ENCODE peak calls at places on chromosomes 5 and 9, in seven cellular contexts. B is cardiac muscle cell; G is heart left ventricle; H is CD8-positive, alpha-beta memory T cell; I is tibial nerve; O is adrenal gland; R is aorta. L is an unnamed sample.

GRCh38 chr5:33837301-33837700 is 54.5 kb downstream of the ADAMTS12 start:
- DNase-seq in B (no peak), G (no peak), H (no peak), I (no peak), O (no peak), R (no peak), L (no peak)

GRCh38 chr9:118321823-118322222 is 617.6 kb downstream of the TLR4 start:
- DNase-seq in B (no peak), G (no peak), H (no peak), I (no peak), O (no peak), R (no peak), L (no peak)

GRCh38 chr5:10228288-10228687 is 21.4 kb downstream of the ATPSCKMT start:
- DNase-seq in B (no peak), G (no peak), H (no peak), I (no peak), O (no peak), R (no peak), L (no peak)

GRCh38 chr9:99720455-99721050 is 101.1 kb upstream of the NR4A3 start:
- DNase-seq in B (no peak), G (no peak), H (no peak), I (no peak), O (no peak), R (no peak), L (no peak)

GRCh38 chr9:132411091-132411508 is 1.1 kb downstream of the CFAP77 start:
- DNase-seq in B (peak; percentile 70), G (no peak), H (peak; percentile 59), I (no peak), O (no peak), R (peak; percentile 78), L (no peak)

GRCh38 chr9:130682490-130683121 is 11.0 kb upstream of the EXOSC2 start:
- DNase-seq in B (peak; percentile 90), G (peak; percentile 69), H (peak; percentile 54), I (peak; percentile 56), O (peak; percentile 85), R (peak; percentile 93), L (no peak)

GRCh38 chr9:33498387-33498786 is 24.7 kb upstream of the NOL6 start:
- DNase-seq in B (no peak), G (no peak), H (no peak), I (no peak), O (no peak), R (no peak), L (no peak)

GRCh38 chr5:142426129-142426641 is 101.4 kb upstream of the SPRY4 start:
- DNase-seq in B (no peak), G (peak; percentile 82), H (peak; percentile 51), I (no peak), O (peak; percentile 41), R (no peak), L (no peak)

GRCh38 chr5:164188733-164189148 is 683.3 kb downstream of the MAT2B start:
- DNase-seq in B (peak; percentile 89), G (peak; percentile 12), H (no peak), I (no peak), O (no peak), R (no peak), L (no peak)

GRCh38 chr5:73564018-73564417 is 1.4 kb downstream of the ANKRA2 start:
- DNase-seq in B (no peak), G (no peak), H (no peak), I (no peak), O (no peak), R (no peak), L (no peak)

GRCh38 chr9:18061332-18061731 is 412.6 kb upstream of the ADAMTSL1 start:
- DNase-seq in B (no peak), G (no peak), H (no peak), I (no peak), O (no peak), R (no peak), L (no peak)

GRCh38 chr9:2741441-2742158 is 24.3 kb downstream of the KCNV2 start:
- DNase-seq in B (no peak), G (no peak), H (no peak), I (no peak), O (peak; percentile 20), R (no peak), L (no peak)

GRCh38 chr9:112093147-112093874 is 81.8 kb downstream of the SUSD1 start:
- DNase-seq in B (no peak), G (no peak), H (no peak), I (no peak), O (no peak), R (no peak), L (no peak)

GRCh38 chr5:171820561-171820960 is 34.9 kb downstream of the SMIM23 start:
- DNase-seq in B (no peak), G (no peak), H (no peak), I (no peak), O (no peak), R (no peak), L (no peak)

GRCh38 chr9:11338130-11338529 is 725.3 kb upstream of the PTPRD start:
- DNase-seq in B (no peak), G (no peak), H (no peak), I (no peak), O (no peak), R (no peak), L (no peak)

GRCh38 chr5:178590924-178591423 is 781 bp upstream of the COL23A1 start:
- DNase-seq in B (no peak), G (no peak), H (no peak), I (no peak), O (no peak), R (no peak), L (no peak)

GRCh38 chr5:124592891-124593290 is 153.5 kb downstream of the ZNF608 start:
- DNase-seq in B (no peak), G (no peak), H (no peak), I (no peak), O (no peak), R (no peak), L (no peak)

GRCh38 chr5:120096413-120096812 is 367.7 kb upstream of the PRR16 start:
- DNase-seq in B (no peak), G (no peak), H (no peak), I (no peak), O (no peak), R (no peak), L (no peak)

GRCh38 chr5:45695680-45696093 is 493 bp downstream of the HCN1 start:
- DNase-seq in B (peak; percentile 34), G (no peak), H (no peak), I (no peak), O (no peak), R (peak; percentile 62), L (no peak)

GRCh38 chr5:166907314-166907713 is 1384.1 kb upstream of the WWC1 start:
- DNase-seq in B (no peak), G (no peak), H (no peak), I (no peak), O (no peak), R (no peak), L (no peak)

GRCh38 chr9:36150529-36151305 is 14.2 kb downstream of the GLIPR2 start:
- DNase-seq in B (no peak), G (no peak), H (no peak), I (no peak), O (no peak), R (no peak), L (no peak)

GRCh38 chr5:141359790-141360426 is at the start of gene PCDHGB2:
- DNase-seq in B (peak; percentile 3), G (no peak), H (no peak), I (no peak), O (no peak), R (peak; percentile 58), L (no peak)

GRCh38 chr5:140573683-140574082 is 9.1 kb downstream of the SLC35A4 start:
- DNase-seq in B (no peak), G (no peak), H (no peak), I (no peak), O (no peak), R (no peak), L (no peak)

GRCh38 chr9:115046786-115047185 is 71.2 kb downstream of the TNC start:
- DNase-seq in B (no peak), G (no peak), H (no peak), I (no peak), O (no peak), R (no peak), L (no peak)

DNA sequence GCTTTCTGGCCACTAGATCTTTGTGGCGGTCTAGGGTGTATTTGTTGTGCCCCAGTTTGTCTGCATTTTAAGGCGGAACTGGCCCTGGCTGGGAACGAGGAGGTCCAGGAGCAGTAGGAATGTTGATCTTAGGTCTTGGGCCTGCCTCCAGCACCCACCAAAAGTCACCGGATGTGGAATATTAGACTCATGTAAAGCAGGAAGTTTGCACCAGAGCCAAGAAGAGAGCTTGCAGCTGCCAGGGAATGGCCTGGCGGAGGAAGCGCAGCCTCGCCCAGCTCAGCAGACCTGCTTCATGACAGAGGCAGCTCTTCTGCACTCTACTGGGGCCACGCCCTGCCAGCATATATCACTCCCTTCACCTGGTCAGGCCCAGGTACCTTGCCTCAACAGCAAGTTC is 3.3 kb downstream of the GPX3 start:
- DNase-seq in B (no peak), G (peak; percentile 79), H (no peak), I (peak; percentile 79), O (peak; percentile 52), R (peak; percentile 86), L (no peak)
- H3K4me3 ChIP-seq in B (no peak overlapping the region), G (no peak overlapping the region), H (no peak overlapping the region), I (peak overlapping the region; percentile 95), O (peak overlapping the region; percentile 55), R (no peak overlapping the region), L (no peak overlapping the region)

GRCh38 chr9:136246849-136247550 is 1.4 kb upstream of the QSOX2 start:
- DNase-seq in B (no peak), G (no peak), H (no peak), I (no peak), O (no peak), R (no peak), L (no peak)
- H3K4me1 ChIP-seq in B (peaks cover 6% of the 10 kb centered on the region), G (peaks cover 10% of the 10 kb centered on the region), H (peaks cover 28% of the 10 kb centered on the region), I (no peaks in the 10 kb centered on the region), O (peaks cover 12% of the 10 kb centered on the region), R (no peaks in the 10 kb centered on the region), L (peaks cover 9% of the 10 kb centered on the region)

GRCh38 chr9:94054731-94055130 is 29.5 kb upstream of the PTPDC1 start:
- DNase-seq in B (no peak), G (no peak), H (no peak), I (peak; percentile 8), O (no peak), R (no peak), L (no peak)

GRCh38 chr9:94057918-94058317 is 26.3 kb upstream of the PTPDC1 start:
- DNase-seq in B (no peak), G (no peak), H (no peak), I (no peak), O (no peak), R (no peak), L (no peak)

GRCh38 chr9:94061864-94062263 is 22.4 kb upstream of the PTPDC1 start:
- DNase-seq in B (no peak), G (no peak), H (no peak), I (no peak), O (no peak), R (no peak), L (no peak)

GRCh38 chr9:94056442-94056974 is 27.8 kb upstream of the PTPDC1 start:
- DNase-seq in B (no peak), G (no peak), H (no peak), I (peak; percentile 12), O (no peak), R (no peak), L (no peak)
- H3K4me3 ChIP-seq in B (no peak overlapping the region), G (no peak overlapping the region), H (no peak overlapping the region), I (no peak overlapping the region), O (no peak overlapping the region), R (no peak overlapping the region), L (no peak overlapping the region)

DNA sequence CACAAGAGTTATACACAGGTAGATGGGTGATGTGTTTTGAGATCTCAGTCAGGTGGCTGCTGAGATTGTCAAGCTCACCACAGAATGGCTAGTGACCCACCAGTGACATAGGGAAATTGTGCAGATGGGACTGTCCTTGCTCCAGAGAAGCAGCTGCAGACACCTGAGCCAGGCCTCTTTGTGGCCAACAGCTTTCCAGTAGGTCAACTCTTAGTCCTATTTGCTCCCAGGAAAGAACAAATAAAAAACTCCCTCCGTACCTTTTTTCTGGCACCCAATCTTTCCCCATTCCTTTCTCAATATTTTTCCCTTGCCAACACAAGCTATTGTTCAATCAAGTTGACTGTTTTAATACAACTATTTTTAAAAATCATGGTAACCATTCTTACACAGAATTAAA is 14.2 kb downstream of the IARS1 start:
- DNase-seq in B (no peak), G (no peak), H (no peak), I (no peak), O (no peak), R (no peak), L (no peak)
- H3K4me1 ChIP-seq in B (no peaks in the 10 kb centered on the region), G (no peaks in the 10 kb centered on the region), H (peaks cover 18% of the 10 kb centered on the region), I (no peaks in the 10 kb centered on the region), O (no peaks in the 10 kb centered on the region), R (no peaks in the 10 kb centered on the region), L (no peaks in the 10 kb centered on the region)